ENCODE peak calls at places on chromosomes 12 and 14, in four cellular contexts. A is lower lobe of right lung; F is AG08395; W is activated CD8-positive, alpha-beta memory T cell treated with anti-CD3 and anti-CD28 coated beads for 48 hours. R is an unnamed sample.

GRCh38 chr12:79451988-79452387 is 238.8 kb downstream of the PAWR start:
- DNase-seq in W (no peak), F (peak; percentile 92), A (no peak), R (peak; percentile 22)

GRCh38 chr12:12976366-12976765 is 23.7 kb downstream of the HEBP1 start:
- DNase-seq in F (peak; percentile 91), W (no peak), A (no peak), R (no peak)

GRCh38 chr12:103093499-103094106 is 136.1 kb downstream of the ASCL1 start:
- DNase-seq in F (no peak), A (no peak), W (no peak), R (peak; percentile 60)

GRCh38 chr14:89367449-89368120 is 49.4 kb downstream of the FOXN3 start:
- DNase-seq in A (no peak), F (no peak), W (no peak), R (peak; percentile 21)

GRCh38 chr14:63223596-63223995 is 19.4 kb downstream of the RHOJ start:
- DNase-seq in W (no peak), F (no peak), A (no peak), R (no peak)

GRCh38 chr12:25130741-25131188 is 64.2 kb downstream of the DNAI7 start:
- DNase-seq in A (no peak), W (no peak), F (peak; percentile 33), R (no peak)

GRCh38 chr12:9133243-9133938 is 17.7 kb upstream of the A2M start:
- DNase-seq in A (no peak), W (no peak), F (no peak), R (no peak)

GRCh38 chr12:109115758-109116610 is at the start of gene ACACB:
- DNase-seq in A (peak; percentile 79), F (no peak), W (no peak), R (peak; percentile 74)

GRCh38 chr12:104182144-104182543 is 33.4 kb upstream of the TXNRD1 start:
- DNase-seq in F (peak; percentile 73), A (no peak), W (no peak), R (peak; percentile 49)

GRCh38 chr12:19196959-19197630 is 67.6 kb downstream of the PLEKHA5 start:
- DNase-seq in F (no peak), W (no peak), A (no peak), R (no peak)

GRCh38 chr14:92553456-92553855 is 39.9 kb downstream of the RIN3 start:
- DNase-seq in A (no peak), W (no peak), F (peak; percentile 27), R (no peak)

GRCh38 chr12:53538209-53538689 is 31.0 kb upstream of the NPFF start:
- DNase-seq in A (no peak), W (no peak), F (peak; percentile 35), R (peak; percentile 70)

GRCh38 chr12:51865757-51866270 is 17.3 kb upstream of the FIGNL2 start:
- DNase-seq in A (peak; percentile 39), W (no peak), F (no peak), R (no peak)

GRCh38 chr12:112868459-112869041 is 38.2 kb upstream of the OAS1 start:
- DNase-seq in A (no peak), F (no peak), W (no peak), R (no peak)

GRCh38 chr12:19712041-19712440 is 272.7 kb downstream of the AEBP2 start:
- DNase-seq in A (no peak), W (no peak), F (peak; percentile 37), R (no peak)

R was measured in colonic mucosa.